ENCODE peak calls at places on chromosome 19, in nine cellular contexts. T is cardiac muscle cell, F is IMR-90, D is astrocyte of the cerebellum, P is GM06990, I is mucosa of descending colon, O is uterus, X is BE2C, U is fibroblast of lung. K is an unnamed sample.

GRCh38 chr19:53463263-53463662 is 4.3 kb upstream of the ZNF813 start:
- DNase-seq in T (no peak), F (peak), D (no peak), P (no peak), I (peak), O (peak), X (peak), U (peak), K (peak)

GRCh38 chr19:40139533-40140287 is 49.0 kb upstream of the ZNF780A start:
- DNase-seq in T (peak), F (peak), D (peak), P (no peak), I (no peak), O (no peak), X (no peak), U (peak), K (peak)

GRCh38 chr19:633786-634639 is 676 bp upstream of the POLRMT start:
- DNase-seq in T (no peak), F (peak), D (no peak), P (no peak), I (no peak), O (no peak), X (no peak), U (no peak), K (no peak)

GRCh38 chr19:47512183-47512947 is 2.5 kb downstream of the NAPA start:
- DNase-seq in T (peak), F (peak), D (no peak), P (no peak), I (no peak), O (peak), X (no peak), U (peak), K (peak)

GRCh38 chr19:21839966-21840365 is 4.0 kb upstream of the ZNF43 start:
- DNase-seq in T (no peak), F (no peak), D (no peak), P (no peak), I (no peak), O (no peak), X (no peak), U (no peak), K (no peak)

GRCh38 chr19:19642506-19643157 is 825 bp downstream of the GMIP start:
- DNase-seq in T (peak), F (no peak), D (no peak), P (no peak), I (no peak), O (no peak), X (peak), U (no peak), K (no peak)

GRCh38 chr19:53703361-53703760 is 71.6 kb downstream of the DPRX start:
- DNase-seq in T (no peak), F (no peak), D (no peak), P (no peak), I (no peak), O (no peak), X (no peak), U (no peak), K (no peak)

GRCh38 chr19:5047251-5047935 is 78.5 kb downstream of the KDM4B start:
- DNase-seq in T (no peak), F (no peak), D (no peak), P (no peak), I (no peak), O (no peak), X (no peak), U (no peak), K (no peak)

GRCh38 chr19:54142166-54142780 is 4.7 kb downstream of the CNOT3 start:
- DNase-seq in T (no peak), F (peak), D (no peak), P (no peak), I (no peak), O (no peak), X (no peak), U (no peak), K (no peak)

GRCh38 chr19:40567040-40567749 is 9.5 kb upstream of the SHKBP1 start:
- DNase-seq in T (no peak), F (no peak), D (no peak), P (no peak), I (no peak), O (no peak), X (no peak), U (no peak), K (peak)

GRCh38 chr19:38718747-38719543 is 25.3 kb downstream of the CAPN12 start:
- DNase-seq in T (peak), F (no peak), D (no peak), P (no peak), I (no peak), O (no peak), X (peak), U (peak), K (no peak)

GRCh38 chr19:14114854-14115253 is 2.7 kb downstream of the PRKACA start:
- DNase-seq in T (peak), F (no peak), D (no peak), P (peak), I (peak), O (no peak), X (peak), U (no peak), K (peak)

GRCh38 chr19:47467914-47468313 is 3.8 kb downstream of the SLC8A2 start:
- DNase-seq in T (no peak), F (no peak), D (no peak), P (no peak), I (no peak), O (no peak), X (no peak), U (no peak), K (no peak)

GRCh38 chr19:10069046-10069445 is 17.1 kb upstream of the SHFL start:
- DNase-seq in T (no peak), F (peak), D (no peak), P (no peak), I (no peak), O (no peak), X (no peak), U (no peak), K (peak)

GRCh38 chr19:43596842-43597461 is 557 bp downstream of the ZNF576 start:
- DNase-seq in T (no peak), F (peak), D (no peak), P (no peak), I (no peak), O (no peak), X (no peak), U (no peak), K (peak)

GRCh38 chr19:4722671-4723464 is 774 bp downstream of the DPP9 start:
- DNase-seq in T (peak), F (peak), D (no peak), P (no peak), I (no peak), O (peak), X (peak), U (peak), K (no peak)

GRCh38 chr19:1884291-1884718 is 991 bp downstream of the ABHD17A start:
- DNase-seq in T (no peak), F (no peak), D (no peak), P (no peak), I (no peak), O (no peak), X (no peak), U (no peak), K (no peak)

GRCh38 chr19:7829162-7829520 is 877 bp upstream of the EVI5L start:
- DNase-seq in T (no peak), F (no peak), D (no peak), P (no peak), I (no peak), O (no peak), X (no peak), U (no peak), K (no peak)

GRCh38 chr19:8526345-8527062 is 12.5 kb upstream of the ZNF414 start:
- DNase-seq in T (peak), F (peak), D (peak), P (no peak), I (peak), O (peak), X (peak), U (peak), K (peak)

GRCh38 chr19:1172353-1173159 is 1.5 kb downstream of the SBNO2 start:
- DNase-seq in T (peak), F (peak), D (no peak), P (no peak), I (peak), O (peak), X (no peak), U (peak), K (peak)

GRCh38 chr19:46254776-46255175 is 25.2 kb downstream of the IGFL1 start:
- DNase-seq in T (no peak), F (no peak), D (no peak), P (no peak), I (no peak), O (no peak), X (no peak), U (no peak), K (no peak)

GRCh38 chr19:43464089-43464775 is 1.2 kb downstream of the LYPD3 start:
- DNase-seq in T (no peak), F (no peak), D (no peak), P (no peak), I (peak), O (peak), X (peak), U (no peak), K (no peak)

GRCh38 chr19:47723573-47723923 is 10.3 kb downstream of the EHD2 start:
- DNase-seq in T (peak), F (peak), D (no peak), P (no peak), I (peak), O (peak), X (peak), U (peak), K (peak)

GRCh38 chr19:7792286-7792685 is 29.2 kb downstream of the CLEC4M start:
- DNase-seq in T (peak), F (peak), D (no peak), P (no peak), I (no peak), O (no peak), X (no peak), U (no peak), K (no peak)

GRCh38 chr19:15125232-15126067 is 18.2 kb downstream of the SYDE1 start:
- DNase-seq in T (peak), F (peak), D (peak), P (peak), I (peak), O (peak), X (peak), U (peak), K (peak)

GRCh38 chr19:18312021-18312534 is 10.8 kb downstream of the LSM4 start:
- DNase-seq in T (no peak), F (no peak), D (no peak), P (no peak), I (no peak), O (no peak), X (no peak), U (no peak), K (no peak)

GRCh38 chr19:33621811-33622504 is at the start of gene CHST8:
- DNase-seq in T (peak), F (no peak), D (no peak), P (no peak), I (no peak), O (no peak), X (peak), U (no peak), K (peak)

GRCh38 chr19:27746691-27747380 is 1466.1 kb downstream of the UQCRFS1 start:
- DNase-seq in T (peak), F (peak), D (no peak), P (peak), I (no peak), O (no peak), X (peak), U (peak), K (peak)

GRCh38 chr19:51703655-51704515 is 10.8 kb downstream of the SPACA6 start:
- DNase-seq in T (peak), F (peak), D (peak), P (peak), I (peak), O (peak), X (peak), U (peak), K (peak)

GRCh38 chr19:13985771-13986347 is 20.3 kb downstream of the RFX1 start:
- DNase-seq in T (no peak), F (no peak), D (no peak), P (peak), I (no peak), O (no peak), X (no peak), U (no peak), K (no peak)

GRCh38 chr19:41707871-41708371 is 505 bp upstream of the CEACAM5 start:
- DNase-seq in T (no peak), F (no peak), D (no peak), P (no peak), I (no peak), O (no peak), X (no peak), U (no peak), K (no peak)

GRCh38 chr19:48355555-48355954 is 8.2 kb downstream of the TMEM143 start:
- DNase-seq in T (no peak), F (no peak), D (no peak), P (no peak), I (no peak), O (no peak), X (no peak), U (no peak), K (no peak)

GRCh38 chr19:56671613-56671994 is at the start of gene ZNF835:
- DNase-seq in T (peak), F (no peak), D (peak), P (peak), I (peak), O (peak), X (no peak), U (peak), K (peak)
- H3K4me3 ChIP-seq in T (peak), F (no peak), D (peak), P (no peak), I (peak), O (peak), X (no peak), U (peak), K (peak)

DNA sequence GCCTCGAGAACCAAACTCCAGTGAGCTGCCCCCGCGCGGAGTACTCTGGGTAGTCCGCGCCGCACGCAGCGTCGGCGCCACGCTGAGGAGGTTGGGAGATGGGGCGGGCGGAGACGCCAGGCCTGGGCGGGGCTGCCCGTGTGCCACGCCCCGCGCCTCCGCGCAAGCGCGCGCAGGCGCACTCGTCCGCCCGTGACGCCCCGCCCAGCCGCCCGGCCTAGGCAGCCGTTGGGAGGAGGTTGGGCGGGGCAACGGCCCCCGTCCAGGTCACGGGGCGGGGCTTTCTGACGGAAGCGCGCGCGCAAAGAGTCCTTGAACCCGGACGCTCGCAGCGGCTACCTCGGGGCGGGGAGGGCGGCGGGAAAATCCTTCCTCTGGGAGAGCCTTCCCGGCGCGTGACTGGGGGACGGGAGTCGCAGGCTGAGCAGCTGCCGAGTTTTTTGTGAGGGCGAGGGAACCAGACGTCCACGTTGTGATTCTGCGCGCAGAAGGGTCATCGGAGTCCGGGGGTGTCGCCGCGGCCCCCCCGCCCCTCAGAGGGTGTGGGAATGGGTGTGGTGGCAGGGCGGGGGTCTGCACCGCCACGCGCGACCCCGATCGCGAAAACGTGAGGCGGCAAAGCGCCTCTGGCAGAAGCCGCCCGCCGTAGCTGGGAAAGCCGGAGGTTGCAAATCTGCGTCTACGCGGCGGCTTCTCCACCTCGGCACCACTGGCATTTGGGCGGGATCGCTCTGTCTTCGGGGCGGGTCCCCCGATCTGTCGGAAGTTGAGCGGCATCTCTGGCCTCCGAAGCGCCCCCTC is at the start of gene MED26:
- DNase-seq in T (peak), F (peak), D (peak), P (peak), I (peak), O (peak), X (peak), U (peak), K (peak)
- TF ChIP-seq CTCF in T (no peak), F (no peak), D (no peak), P (no peak), I (peak), O (peak), X (no peak), U (no peak), K (no peak)

DNA sequence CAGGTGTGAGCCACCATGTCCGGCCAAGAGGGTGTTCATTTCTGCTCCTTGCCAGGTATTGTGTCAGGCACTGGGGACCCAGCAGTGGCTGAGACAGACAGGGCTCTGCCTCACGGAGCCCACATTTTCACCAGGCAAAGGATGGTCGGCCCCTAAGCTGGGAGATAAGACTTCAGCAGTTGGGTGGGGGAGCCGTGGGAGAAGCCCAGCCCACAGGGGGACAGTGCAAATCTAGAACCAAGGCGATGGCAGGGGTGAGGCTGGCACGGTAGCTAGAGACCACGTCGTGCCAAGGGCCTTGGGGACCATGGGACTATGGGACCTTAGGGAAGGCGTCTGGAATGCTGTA is 8.3 kb downstream of the LSR start:
- DNase-seq in T (no peak), F (no peak), D (no peak), P (no peak), I (no peak), O (no peak), X (no peak), U (no peak), K (no peak)
- H3K4me3 ChIP-seq in T (no peak), F (no peak), D (no peak), P (no peak), I (no peak), O (no peak), X (no peak), U (no peak), K (no peak)

DNA sequence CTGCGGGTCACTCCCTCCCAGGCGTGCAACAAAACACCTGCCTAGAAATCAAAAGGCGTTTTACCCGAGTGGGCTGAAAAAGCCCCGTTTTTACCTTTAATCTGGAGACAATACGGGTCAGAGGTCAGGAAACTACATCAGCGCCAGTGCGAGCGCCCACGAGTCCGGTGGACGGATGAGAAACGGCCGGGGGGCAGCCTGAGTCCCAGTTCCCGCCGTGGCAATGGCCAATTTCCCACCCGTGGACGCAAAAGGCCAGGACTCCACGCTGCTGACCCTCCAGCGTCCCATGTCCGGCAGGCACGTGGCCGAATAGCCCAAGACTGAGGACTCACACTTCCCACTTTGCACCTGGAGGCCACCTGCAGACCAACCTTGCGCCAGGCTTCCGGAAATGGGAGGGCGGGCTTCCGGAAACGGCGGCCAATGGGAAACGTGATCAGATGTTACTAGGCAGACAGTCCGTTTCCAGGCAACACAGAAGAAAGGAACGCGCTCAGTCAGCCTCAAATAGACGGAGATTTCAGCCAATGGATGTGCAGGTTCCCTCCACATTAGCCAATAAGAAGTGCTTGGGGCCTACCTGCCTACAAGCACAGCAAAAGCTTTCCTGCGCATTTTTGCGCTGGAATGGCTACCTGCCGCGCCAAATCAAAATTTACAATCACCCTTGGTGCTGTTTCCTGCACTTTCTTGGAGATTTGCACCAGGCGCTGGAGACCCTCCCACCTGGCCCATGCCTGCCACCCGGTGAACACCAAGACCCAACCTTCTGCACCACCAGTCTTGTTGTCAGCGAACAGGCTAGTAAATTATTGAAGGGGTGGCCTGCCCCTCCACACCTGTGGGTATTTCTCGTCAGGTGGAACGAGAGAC is 47.4 kb downstream of the ZFP14 start:
- DNase-seq in T (peak), F (peak), D (peak), P (peak), I (peak), O (peak), X (peak), U (peak), K (peak)
- TF ChIP-seq CTCF in T (no peak), F (no peak), D (peak), P (no peak), I (no peak), O (peak), X (no peak), U (no peak), K (no peak)